ENCODE peak calls at places on chromosomes 2 and 18, in four cellular contexts. P is Panc1; U is CD4-positive, CD25-positive, alpha-beta regulatory T cell; W is astrocyte. I is an unnamed sample.

GRCh38 chr2:212845941-212846340 is 305.5 kb downstream of the IKZF2 start:
- DNase-seq in P (no peak), U (no peak), W (peak), I (no peak)

GRCh38 chr2:181077128-181077709 is 96.8 kb downstream of the UBE2E3 start:
- DNase-seq in P (peak), U (peak), W (peak), I (peak)

GRCh38 chr18:50218432-50219197 is 23.7 kb upstream of the MYO5B start:
- DNase-seq in P (no peak), U (peak), W (peak), I (peak)

GRCh38 chr2:163970058-163970806 is 234.4 kb upstream of the FIGN start:
- DNase-seq in P (no peak), U (no peak), W (no peak), I (no peak)

GRCh38 chr2:2847131-2847740 is 516.2 kb upstream of the MYT1L start:
- DNase-seq in P (no peak), U (no peak), W (no peak), I (no peak)

GRCh38 chr2:120594856-120595685 is 140.6 kb upstream of the GLI2 start:
- DNase-seq in P (no peak), U (no peak), W (no peak), I (no peak)

GRCh38 chr18:34806527-34806926 is 96.4 kb downstream of the DTNA start:
- DNase-seq in P (no peak), U (no peak), W (no peak), I (peak)

GRCh38 chr18:2104620-2105462 is 466.5 kb downstream of the METTL4 start:
- DNase-seq in P (peak), U (peak), W (peak), I (no peak)

DNA sequence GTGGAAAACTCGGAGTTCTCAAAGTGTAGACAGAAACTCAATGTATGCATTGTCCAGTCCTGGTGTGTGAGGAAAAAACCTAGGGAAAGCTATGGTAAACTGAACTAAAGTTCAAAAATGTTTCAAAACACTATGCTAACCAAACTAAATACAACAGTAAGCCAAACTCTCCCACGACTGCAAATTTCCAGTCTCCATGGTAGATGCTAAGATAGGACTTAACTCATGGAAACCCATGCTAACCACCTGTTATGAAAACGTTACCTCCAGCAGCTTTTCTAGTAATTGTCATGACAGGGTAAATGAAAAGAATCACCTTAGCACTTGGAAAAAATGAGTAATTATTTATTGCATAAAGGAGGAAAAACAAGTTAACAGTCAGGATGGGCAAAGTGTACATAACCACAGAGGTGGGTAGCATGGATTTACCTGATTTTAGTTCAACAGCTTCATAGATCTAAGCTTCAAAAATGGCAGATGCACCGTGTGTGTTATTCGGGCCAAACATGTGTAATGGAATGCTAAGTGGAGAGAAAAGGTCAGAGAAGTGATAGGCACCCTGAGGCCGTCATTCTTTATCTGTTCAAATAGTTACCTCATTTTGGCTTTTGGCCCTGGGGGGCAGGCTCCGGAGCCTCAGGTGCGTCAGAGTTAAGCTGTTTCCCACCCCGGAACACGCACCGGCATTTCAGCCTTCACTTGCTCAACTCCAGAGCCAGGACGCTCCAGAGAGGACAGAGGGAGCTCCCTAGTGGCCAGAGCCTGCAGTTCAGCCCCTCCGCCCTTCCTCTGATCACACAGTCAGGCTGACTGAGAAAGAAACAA is 135.5 kb upstream of the EPC2 start:
- DNase-seq in P (peak), U (peak), W (peak), I (peak)
- H3K4me3 ChIP-seq in P (peak), U (peak), W (peak), I (no peak)

GRCh38 chr2:45263147-45263546 is 253.9 kb upstream of the SIX2 start:
- DNase-seq in P (no peak), U (no peak), W (no peak), I (no peak)

GRCh38 chr2:45259547-45260160 is 250.4 kb upstream of the SIX2 start:
- DNase-seq in P (no peak), U (no peak), W (no peak), I (no peak)

GRCh38 chr2:45260946-45261345 is 251.7 kb upstream of the SIX2 start:
- DNase-seq in P (no peak), U (no peak), W (no peak), I (no peak)

GRCh38 chr2:45259144-45259543 is 249.9 kb upstream of the SIX2 start:
- DNase-seq in P (no peak), U (no peak), W (no peak), I (peak)

DNA sequence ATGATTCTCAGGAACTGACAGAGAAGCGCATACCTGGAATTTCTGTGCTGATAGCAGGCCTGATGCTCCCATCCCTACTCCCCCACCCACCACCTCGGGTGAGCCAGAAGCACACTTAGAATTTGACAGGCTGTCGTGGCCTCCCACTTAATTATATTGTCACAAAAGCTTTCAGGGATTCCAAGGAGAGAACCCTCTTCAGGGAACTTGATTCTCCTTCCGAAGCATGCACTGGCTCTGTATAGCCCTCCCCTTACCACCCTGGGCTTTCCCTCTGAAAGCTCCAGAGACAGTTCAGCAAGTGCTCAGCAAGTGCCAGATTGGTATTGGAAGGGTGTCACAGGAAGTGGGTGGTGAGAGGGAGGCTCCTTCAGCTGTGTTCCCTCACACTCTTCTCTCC is 252.5 kb upstream of the SIX2 start:
- DNase-seq in P (no peak), U (no peak), W (no peak), I (no peak)
- H3K4me3 ChIP-seq in P (no peak), U (no peak), W (no peak), I (no peak)

GRCh38 chr2:29920130-29920577 is 1.2 kb downstream of the ALK start:
- DNase-seq in P (no peak), U (peak), W (peak), I (no peak)

GRCh38 chr2:29923110-29923721 is 1.8 kb upstream of the ALK start:
- DNase-seq in P (peak), U (peak), W (peak), I (peak)

GRCh38 chr2:29916571-29916970 is 4.8 kb downstream of the ALK start:
- DNase-seq in P (no peak), U (no peak), W (no peak), I (no peak)

GRCh38 chr2:29921560-29921915 is at the start of gene ALK:
- DNase-seq in P (no peak), U (no peak), W (peak), I (peak)

GRCh38 chr2:29920631-29921559 is 491 bp downstream of the ALK start:
- DNase-seq in P (no peak), U (no peak), W (peak), I (no peak)
- H3K4me3 ChIP-seq in P (peak), U (no peak), W (peak), I (no peak)

DNA sequence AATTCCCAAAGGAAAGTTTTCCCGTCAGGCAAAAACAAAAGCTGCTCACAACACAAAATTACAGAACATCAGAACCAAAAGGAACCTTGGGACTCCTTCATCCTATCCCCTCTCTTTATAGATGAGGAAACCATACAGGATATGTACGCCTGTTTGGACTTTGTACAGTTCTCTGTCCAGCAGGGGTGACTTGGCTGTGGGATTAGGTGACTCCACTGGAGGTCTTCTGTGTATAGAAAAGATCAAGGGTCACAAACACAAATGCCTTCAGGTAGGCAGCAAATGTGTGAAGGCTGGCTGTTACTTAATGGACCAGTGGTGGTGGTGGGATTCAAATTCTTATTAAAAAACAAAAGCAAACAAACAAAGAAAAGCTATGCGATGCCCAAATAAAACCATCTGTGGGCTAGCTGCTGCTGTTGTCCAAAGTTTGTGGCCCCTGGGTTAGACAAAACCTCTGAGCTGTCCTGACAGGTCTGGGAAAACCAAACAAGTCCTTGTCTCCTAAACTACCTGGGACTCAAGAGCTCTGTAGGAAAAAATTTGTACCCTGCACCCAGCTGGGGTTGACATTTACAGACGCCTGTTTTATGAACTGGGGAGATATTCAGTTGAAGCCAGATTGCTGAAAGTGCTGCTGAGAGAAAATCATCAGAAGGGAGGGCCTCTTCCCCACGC is 1.3 kb upstream of the CEP68 start:
- DNase-seq in P (no peak), U (no peak), W (no peak), I (no peak)
- H3K4me3 ChIP-seq in P (peak), U (peak), W (no peak), I (no peak)

GRCh38 chr2:37039580-37039979 is 44.6 kb downstream of the HEATR5B start:
- DNase-seq in P (no peak), U (no peak), W (no peak), I (no peak)
- H3K4me3 ChIP-seq in P (no peak), U (no peak), W (no peak), I (no peak)

GRCh38 chr18:55420665-55420964 is 167.4 kb downstream of the TCF4 start:
- DNase-seq in P (no peak), U (no peak), W (no peak), I (no peak)
- H3K4me3 ChIP-seq in P (no peak), U (no peak), W (peak), I (no peak)

GRCh38 chr2:75558132-75558530 is 2.6 kb downstream of the EVA1A start:
- DNase-seq in P (no peak), U (no peak), W (no peak), I (no peak)

GRCh38 chr2:75557474-75558131 is 3.1 kb downstream of the EVA1A start:
- DNase-seq in P (no peak), U (no peak), W (no peak), I (no peak)

GRCh38 chr2:75560022-75560767 is 544 bp downstream of the EVA1A start:
- DNase-seq in P (no peak), U (no peak), W (peak), I (no peak)

GRCh38 chr2:75559633-75560021 is 1.1 kb downstream of the EVA1A start:
- DNase-seq in P (no peak), U (no peak), W (peak), I (no peak)

DNA sequence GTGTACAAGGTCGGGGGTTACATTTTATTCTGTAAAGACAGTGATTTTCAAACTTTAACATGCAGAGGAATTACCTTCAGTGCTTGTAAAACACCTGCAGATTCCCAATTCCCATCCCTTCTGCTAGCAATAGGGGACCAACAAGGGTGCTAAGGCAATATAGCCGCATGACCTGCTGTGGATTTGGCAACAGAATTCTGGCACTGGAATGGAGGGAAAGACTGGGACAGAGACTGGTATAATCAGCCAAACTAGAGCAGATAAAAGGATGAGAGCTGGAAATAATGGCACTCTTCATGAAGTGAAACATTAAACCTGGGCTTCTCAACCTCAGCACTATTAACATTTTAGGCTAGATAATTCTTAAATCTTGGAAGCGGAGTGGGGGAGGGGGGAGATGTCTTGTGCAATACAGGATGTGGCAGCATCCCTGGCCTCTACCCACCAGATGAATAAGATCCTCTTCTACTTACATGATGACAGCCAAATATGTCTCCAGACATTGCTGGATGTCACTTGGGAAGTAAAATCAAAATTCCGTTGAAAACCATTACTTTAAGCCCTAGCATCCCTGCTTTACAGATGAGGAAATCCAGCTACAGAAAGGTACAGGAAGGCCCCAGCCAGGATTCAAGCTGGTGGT is 1.8 kb downstream of the EVA1A start:
- DNase-seq in P (no peak), U (no peak), W (peak), I (no peak)
- H3K4me3 ChIP-seq in P (peak), U (no peak), W (peak), I (no peak)

GRCh38 chr2:202034249-202035088 is 814 bp downstream of the FZD7 start:
- DNase-seq in P (no peak), U (peak), W (peak), I (no peak)

GRCh38 chr2:202032841-202033316 is 776 bp upstream of the FZD7 start:
- DNase-seq in P (no peak), U (no peak), W (no peak), I (no peak)

GRCh38 chr2:202033317-202034248 is at the start of gene FZD7:
- DNase-seq in P (peak), U (peak), W (peak), I (no peak)

GRCh38 chr2:202030676-202031075 is 3.0 kb upstream of the FZD7 start:
- DNase-seq in P (no peak), U (no peak), W (peak), I (no peak)

GRCh38 chr2:202031261-202031986 is 2.2 kb upstream of the FZD7 start:
- DNase-seq in P (no peak), U (no peak), W (no peak), I (no peak)
- H3K4me3 ChIP-seq in P (no peak), U (no peak), W (no peak), I (no peak)

DNA sequence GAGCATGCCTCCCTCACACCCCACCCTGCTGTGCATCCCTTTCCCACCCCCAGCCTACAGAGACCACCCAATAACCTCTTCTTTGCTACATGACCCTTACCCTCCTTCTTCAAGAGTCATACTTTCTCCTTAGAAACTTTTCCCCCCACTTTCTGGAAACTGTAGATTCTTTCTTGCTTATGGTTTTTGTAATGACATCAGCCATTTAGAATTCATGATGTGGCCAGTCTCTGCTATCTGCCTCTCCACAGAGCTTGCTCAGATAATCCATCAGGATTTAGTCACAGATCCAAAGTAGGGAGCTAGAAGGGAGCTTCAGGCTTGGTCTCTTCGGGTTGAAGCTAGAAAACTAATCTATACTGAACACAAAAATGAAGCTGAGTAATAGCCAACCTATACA is 36.5 kb downstream of the GALM start:
- DNase-seq in P (no peak), U (no peak), W (peak), I (no peak)
- H3K4me3 ChIP-seq in P (no peak), U (peak), W (no peak), I (no peak)

I was measured in LNCaP clone FGC.